ENCODE peak calls at places on chromosomes 2 and 18, in seven cellular contexts. One of them, this sample, is unnamed.

GRCh38 chr2:46653539-46653938 is 174.2 kb downstream of the TMEM247 start:
- DNase-seq in H1: no peak
- DNase-seq in K562: no peak
- DNase-seq in HCT116: no peak
- DNase-seq in T47D: no peak
- DNase-seq in GM12878: no peak
- DNase-seq in SK-N-SH: no peak
- DNase-seq in this sample: no peak

GRCh38 chr2:143158500-143159262 is 29.5 kb downstream of the ARHGAP15 start:
- DNase-seq in H1: no peak
- DNase-seq in K562: no peak
- DNase-seq in HCT116: no peak
- DNase-seq in T47D: no peak
- DNase-seq in GM12878: no peak
- DNase-seq in SK-N-SH: no peak
- DNase-seq in this sample: no peak

GRCh38 chr2:127293386-127293757 is 572 bp downstream of the ERCC3 start:
- DNase-seq in H1: no peak
- DNase-seq in K562: no peak
- DNase-seq in HCT116: no peak
- DNase-seq in T47D: no peak
- DNase-seq in GM12878: no peak
- DNase-seq in SK-N-SH: peak
- DNase-seq in this sample: no peak

GRCh38 chr18:13112982-13113381 is 105.6 kb upstream of the LDLRAD4 start:
- DNase-seq in H1: peak
- DNase-seq in K562: peak
- DNase-seq in HCT116: peak
- DNase-seq in T47D: peak
- DNase-seq in GM12878: no peak
- DNase-seq in SK-N-SH: peak
- DNase-seq in this sample: peak

GRCh38 chr2:169625781-169626180 is 41.6 kb downstream of the PPIG start:
- DNase-seq in H1: no peak
- DNase-seq in K562: peak
- DNase-seq in HCT116: no peak
- DNase-seq in T47D: no peak
- DNase-seq in GM12878: no peak
- DNase-seq in SK-N-SH: no peak
- DNase-seq in this sample: no peak

GRCh38 chr2:168988755-168989154 is 42.4 kb downstream of the ABCB11 start:
- DNase-seq in H1: no peak
- DNase-seq in K562: no peak
- DNase-seq in HCT116: no peak
- DNase-seq in T47D: no peak
- DNase-seq in GM12878: no peak
- DNase-seq in SK-N-SH: no peak
- DNase-seq in this sample: no peak

GRCh38 chr2:85862426-85862825 is 26.4 kb downstream of the ST3GAL5 start:
- DNase-seq in H1: no peak
- DNase-seq in K562: no peak
- DNase-seq in HCT116: no peak
- DNase-seq in T47D: no peak
- DNase-seq in GM12878: no peak
- DNase-seq in SK-N-SH: no peak
- DNase-seq in this sample: no peak

GRCh38 chr2:59080465-59081181 is 839.5 kb upstream of the FANCL start:
- DNase-seq in H1: no peak
- DNase-seq in K562: no peak
- DNase-seq in HCT116: no peak
- DNase-seq in T47D: no peak
- DNase-seq in GM12878: no peak
- DNase-seq in SK-N-SH: no peak
- DNase-seq in this sample: no peak

GRCh38 chr18:56083097-56083865 is 495.3 kb upstream of the TCF4 start:
- DNase-seq in H1: no peak
- DNase-seq in K562: peak
- DNase-seq in HCT116: no peak
- DNase-seq in T47D: no peak
- DNase-seq in GM12878: no peak
- DNase-seq in SK-N-SH: peak
- DNase-seq in this sample: no peak

GRCh38 chr2:32591669-32592463 is 36.0 kb upstream of the TTC27 start:
- DNase-seq in H1: no peak
- DNase-seq in K562: peak
- DNase-seq in HCT116: no peak
- DNase-seq in T47D: no peak
- DNase-seq in GM12878: peak
- DNase-seq in SK-N-SH: no peak
- DNase-seq in this sample: no peak
- TF ChIP-seq JUND in H1: no peak
- TF ChIP-seq JUND in K562: peak
- TF ChIP-seq JUND in HCT116: no peak
- TF ChIP-seq JUND in T47D: no peak
- TF ChIP-seq JUND in GM12878: no peak
- TF ChIP-seq JUND in SK-N-SH: no peak
- TF ChIP-seq JUND in this sample: no peak

GRCh38 chr2:219001577-219002394 is 8.6 kb upstream of the CRYBA2 start:
- DNase-seq in H1: no peak
- DNase-seq in K562: peak
- DNase-seq in HCT116: peak
- DNase-seq in T47D: peak
- DNase-seq in GM12878: no peak
- DNase-seq in SK-N-SH: peak
- DNase-seq in this sample: peak

GRCh38 chr2:219001100-219001576 is 7.9 kb upstream of the CRYBA2 start:
- DNase-seq in H1: no peak
- DNase-seq in K562: no peak
- DNase-seq in HCT116: no peak
- DNase-seq in T47D: peak
- DNase-seq in GM12878: no peak
- DNase-seq in SK-N-SH: no peak
- DNase-seq in this sample: no peak

GRCh38 chr2:219003979-219004378 is 10.8 kb upstream of the CRYBA2 start:
- DNase-seq in H1: no peak
- DNase-seq in K562: no peak
- DNase-seq in HCT116: no peak
- DNase-seq in T47D: no peak
- DNase-seq in GM12878: no peak
- DNase-seq in SK-N-SH: no peak
- DNase-seq in this sample: no peak

GRCh38 chr2:219003267-219003634 is 10.0 kb upstream of the CRYBA2 start:
- DNase-seq in H1: no peak
- DNase-seq in K562: no peak
- DNase-seq in HCT116: no peak
- DNase-seq in T47D: no peak
- DNase-seq in GM12878: no peak
- DNase-seq in SK-N-SH: peak
- DNase-seq in this sample: no peak

DNA sequence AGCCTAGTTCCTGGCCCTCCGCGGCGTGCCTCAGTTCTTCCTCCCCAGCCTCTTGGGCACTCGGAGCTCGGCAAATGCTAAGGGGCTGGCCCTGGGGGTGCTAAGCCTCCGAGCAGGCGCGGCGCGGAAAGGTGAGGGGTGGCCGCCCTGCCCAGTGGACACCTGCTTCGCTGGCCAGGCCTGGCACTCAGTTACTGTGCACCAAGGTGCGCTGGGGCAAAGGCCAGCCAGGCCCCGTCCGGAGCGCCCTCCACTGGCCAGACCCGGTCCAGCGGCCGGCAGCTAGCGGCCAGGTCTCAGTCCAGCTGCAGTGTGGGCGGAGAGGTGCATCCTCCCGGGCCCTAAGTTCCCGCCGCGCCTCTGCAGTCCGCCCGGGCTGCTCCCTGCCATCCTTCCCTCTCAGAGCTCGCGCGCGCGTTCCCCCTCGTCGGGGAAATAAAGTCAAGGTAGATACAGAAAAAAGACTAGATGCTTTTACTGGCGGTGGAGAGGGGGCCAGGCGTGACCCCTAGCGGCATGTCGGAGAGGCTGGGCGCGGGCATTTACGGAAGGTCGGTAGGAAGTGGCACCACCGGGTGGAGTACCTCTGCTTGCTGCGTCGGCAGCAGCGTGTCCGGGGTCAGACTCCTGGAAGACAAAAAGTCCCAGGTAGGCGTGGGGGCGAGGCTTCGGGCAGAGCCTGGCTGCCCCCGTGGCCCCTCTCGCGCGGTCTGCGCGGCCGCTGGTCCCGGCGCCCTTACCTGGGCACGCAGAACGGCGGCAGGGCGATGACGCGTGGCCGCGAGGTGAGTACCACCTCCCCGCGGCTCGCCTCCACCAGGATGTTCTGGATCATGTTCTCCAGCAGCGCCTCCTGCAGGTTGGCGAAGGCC is 9.4 kb upstream of the CRYBA2 start:
- DNase-seq in H1: no peak
- DNase-seq in K562: peak
- DNase-seq in HCT116: peak
- DNase-seq in T47D: peak
- DNase-seq in GM12878: no peak
- DNase-seq in SK-N-SH: peak
- DNase-seq in this sample: peak
- TF ChIP-seq JUND in H1: no peak
- TF ChIP-seq JUND in K562: no peak
- TF ChIP-seq JUND in HCT116: no peak
- TF ChIP-seq JUND in T47D: no peak
- TF ChIP-seq JUND in GM12878: no peak
- TF ChIP-seq JUND in SK-N-SH: no peak
- TF ChIP-seq JUND in this sample: no peak

GRCh38 chr2:23545811-23546210 is 160.8 kb downstream of the KLHL29 start:
- DNase-seq in H1: no peak
- DNase-seq in K562: no peak
- DNase-seq in HCT116: no peak
- DNase-seq in T47D: no peak
- DNase-seq in GM12878: no peak
- DNase-seq in SK-N-SH: peak
- DNase-seq in this sample: no peak

GRCh38 chr2:23549051-23549450 is 164.1 kb downstream of the KLHL29 start:
- DNase-seq in H1: no peak
- DNase-seq in K562: no peak
- DNase-seq in HCT116: no peak
- DNase-seq in T47D: no peak
- DNase-seq in GM12878: no peak
- DNase-seq in SK-N-SH: no peak
- DNase-seq in this sample: no peak

GRCh38 chr2:23548143-23548769 is 163.3 kb downstream of the KLHL29 start:
- DNase-seq in H1: no peak
- DNase-seq in K562: peak
- DNase-seq in HCT116: no peak
- DNase-seq in T47D: no peak
- DNase-seq in GM12878: no peak
- DNase-seq in SK-N-SH: no peak
- DNase-seq in this sample: no peak

GRCh38 chr2:23546913-23547312 is 161.9 kb downstream of the KLHL29 start:
- DNase-seq in H1: no peak
- DNase-seq in K562: no peak
- DNase-seq in HCT116: no peak
- DNase-seq in T47D: no peak
- DNase-seq in GM12878: no peak
- DNase-seq in SK-N-SH: no peak
- DNase-seq in this sample: no peak

GRCh38 chr2:23547725-23548124 is 162.7 kb downstream of the KLHL29 start:
- DNase-seq in H1: no peak
- DNase-seq in K562: no peak
- DNase-seq in HCT116: no peak
- DNase-seq in T47D: no peak
- DNase-seq in GM12878: no peak
- DNase-seq in SK-N-SH: no peak
- DNase-seq in this sample: no peak
- TF ChIP-seq JUND in H1: no peak
- TF ChIP-seq JUND in K562: no peak
- TF ChIP-seq JUND in HCT116: no peak
- TF ChIP-seq JUND in T47D: no peak
- TF ChIP-seq JUND in GM12878: no peak
- TF ChIP-seq JUND in SK-N-SH: no peak
- TF ChIP-seq JUND in this sample: no peak

DNA sequence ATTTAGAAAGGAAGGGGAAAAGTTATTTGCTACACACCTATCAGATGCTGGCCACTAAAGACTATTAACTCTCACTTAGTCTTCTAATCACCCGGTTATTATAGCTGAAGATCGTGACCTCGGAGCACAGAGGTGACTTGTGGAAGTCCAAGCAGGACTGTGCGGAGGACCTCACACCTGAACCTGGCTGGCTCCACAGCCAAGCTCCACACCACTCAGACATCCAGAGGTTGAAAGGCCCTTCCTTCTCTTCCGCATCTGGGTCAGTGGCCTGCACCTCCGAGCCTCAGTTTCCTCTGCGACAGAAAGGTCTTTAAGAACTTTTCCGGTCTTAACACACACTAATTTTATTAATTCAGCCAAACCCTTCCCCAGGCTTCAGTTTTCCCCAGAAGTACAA is 57.9 kb downstream of the TNS1 start:
- DNase-seq in H1: no peak
- DNase-seq in K562: no peak
- DNase-seq in HCT116: no peak
- DNase-seq in T47D: no peak
- DNase-seq in GM12878: no peak
- DNase-seq in SK-N-SH: no peak
- DNase-seq in this sample: no peak
- TF ChIP-seq JUND in H1: no peak
- TF ChIP-seq JUND in K562: no peak
- TF ChIP-seq JUND in HCT116: no peak
- TF ChIP-seq JUND in T47D: no peak
- TF ChIP-seq JUND in GM12878: no peak
- TF ChIP-seq JUND in SK-N-SH: no peak
- TF ChIP-seq JUND in this sample: no peak

GRCh38 chr2:218368621-218369153 is 12.0 kb downstream of the CATIP start:
- DNase-seq in H1: no peak
- DNase-seq in K562: peak
- DNase-seq in HCT116: no peak
- DNase-seq in T47D: peak
- DNase-seq in GM12878: no peak
- DNase-seq in SK-N-SH: no peak
- DNase-seq in this sample: no peak
- TF ChIP-seq JUND in H1: no peak
- TF ChIP-seq JUND in K562: no peak
- TF ChIP-seq JUND in HCT116: no peak
- TF ChIP-seq JUND in T47D: no peak
- TF ChIP-seq JUND in GM12878: no peak
- TF ChIP-seq JUND in SK-N-SH: no peak
- TF ChIP-seq JUND in this sample: no peak

GRCh38 chr2:71452565-71452964 is 796 bp upstream of the DYSF start:
- DNase-seq in H1: no peak
- DNase-seq in K562: peak
- DNase-seq in HCT116: peak
- DNase-seq in T47D: no peak
- DNase-seq in GM12878: no peak
- DNase-seq in SK-N-SH: no peak
- DNase-seq in this sample: no peak

GRCh38 chr2:71449343-71449742 is 4.0 kb upstream of the DYSF start:
- DNase-seq in H1: no peak
- DNase-seq in K562: no peak
- DNase-seq in HCT116: no peak
- DNase-seq in T47D: no peak
- DNase-seq in GM12878: no peak
- DNase-seq in SK-N-SH: no peak
- DNase-seq in this sample: no peak

GRCh38 chr2:71453404-71454220 is at the start of gene DYSF:
- DNase-seq in H1: peak
- DNase-seq in K562: peak
- DNase-seq in HCT116: no peak
- DNase-seq in T47D: peak
- DNase-seq in GM12878: no peak
- DNase-seq in SK-N-SH: peak
- DNase-seq in this sample: no peak

GRCh38 chr2:71454221-71455010 is 1.1 kb downstream of the DYSF start:
- DNase-seq in H1: no peak
- DNase-seq in K562: peak
- DNase-seq in HCT116: no peak
- DNase-seq in T47D: no peak
- DNase-seq in GM12878: no peak
- DNase-seq in SK-N-SH: no peak
- DNase-seq in this sample: no peak

GRCh38 chr2:71451695-71452094 is 1.7 kb upstream of the DYSF start:
- DNase-seq in H1: no peak
- DNase-seq in K562: no peak
- DNase-seq in HCT116: no peak
- DNase-seq in T47D: no peak
- DNase-seq in GM12878: no peak
- DNase-seq in SK-N-SH: no peak
- DNase-seq in this sample: no peak
- TF ChIP-seq JUND in H1: no peak
- TF ChIP-seq JUND in K562: no peak
- TF ChIP-seq JUND in HCT116: no peak
- TF ChIP-seq JUND in T47D: no peak
- TF ChIP-seq JUND in GM12878: no peak
- TF ChIP-seq JUND in SK-N-SH: no peak
- TF ChIP-seq JUND in this sample: no peak